ENCODE peak calls at places on chromosome 4, in ten cellular contexts. C, E, T, U, K, B, F, X, J and L are unnamed samples.

GRCh38 chr4:116055857-116056827 is 942.7 kb upstream of the NDST4 start:
- DNase-seq in J (peak), X (peak), K (no peak), U (no peak), B (no peak), F (no peak), E (peak), T (no peak), C (peak), L (no peak)

GRCh38 chr4:54233697-54234496 is 4.8 kb downstream of the PDGFRA start:
- DNase-seq in E (peak), F (peak), J (peak), C (peak), X (peak), K (peak), U (peak), T (peak), B (no peak), L (no peak)

GRCh38 chr4:10099521-10100325 is 16.9 kb downstream of the WDR1 start:
- DNase-seq in T (no peak), J (no peak), X (no peak), B (no peak), K (no peak), E (no peak), C (no peak), F (no peak), U (no peak), L (no peak)

GRCh38 chr4:15400911-15401671 is 26.7 kb upstream of the C1QTNF7 start:
- DNase-seq in J (peak), E (peak), T (peak), F (no peak), X (peak), U (no peak), C (peak), B (peak), K (no peak), L (peak)

GRCh38 chr4:170007113-170007512 is 19.1 kb downstream of the MFAP3L start:
- DNase-seq in X (no peak), B (no peak), J (no peak), C (no peak), E (no peak), F (no peak), U (no peak), T (no peak), K (no peak), L (no peak)

GRCh38 chr4:177290780-177291179 is 18.9 kb upstream of the NEIL3 start:
- DNase-seq in U (no peak), K (no peak), X (no peak), E (no peak), C (no peak), B (no peak), F (no peak), T (no peak), J (no peak), L (no peak)

GRCh38 chr4:17647176-17647806 is 32.9 kb downstream of the MED28 start:
- DNase-seq in X (no peak), B (no peak), T (no peak), C (no peak), U (no peak), K (no peak), J (no peak), F (no peak), E (no peak), L (no peak)

GRCh38 chr4:80270321-80270720 is 3.9 kb downstream of the FGF5 start:
- DNase-seq in T (no peak), C (no peak), U (no peak), K (no peak), X (no peak), E (no peak), J (no peak), F (no peak), B (no peak), L (no peak)

GRCh38 chr4:183721207-183722081 is 62.4 kb downstream of the TRAPPC11 start:
- DNase-seq in T (peak), K (peak), X (peak), J (peak), F (peak), C (peak), E (peak), U (peak), B (no peak), L (no peak)

GRCh38 chr4:56958111-56958517 is 19.3 kb downstream of the NOA1 start:
- DNase-seq in B (peak), C (peak), J (peak), K (no peak), E (peak), T (peak), X (no peak), F (peak), U (no peak), L (peak)

GRCh38 chr4:24328300-24328699 is 256.1 kb downstream of the DHX15 start:
- DNase-seq in F (no peak), J (no peak), C (no peak), B (no peak), K (no peak), X (no peak), U (no peak), T (no peak), E (no peak), L (no peak)

GRCh38 chr4:105990933-105991332 is 95.7 kb downstream of the NPNT start:
- DNase-seq in T (peak), J (peak), K (no peak), C (peak), U (no peak), X (peak), B (peak), E (no peak), F (peak), L (no peak)

GRCh38 chr4:84582988-84583870 is at the start of gene CDS1:
- DNase-seq in J (no peak), T (peak), B (no peak), K (peak), X (peak), U (peak), C (peak), E (no peak), F (peak), L (no peak)

GRCh38 chr4:15100994-15101695 is 98.9 kb downstream of the CPEB2 start:
- DNase-seq in E (no peak), F (no peak), U (no peak), C (no peak), T (no peak), J (peak), B (no peak), X (no peak), K (no peak), L (no peak)

GRCh38 chr4:183096276-183096965 is 2.6 kb upstream of the WWC2 start:
- DNase-seq in F (no peak), T (no peak), B (no peak), E (peak), U (no peak), X (no peak), J (no peak), K (no peak), C (no peak), L (no peak)

GRCh38 chr4:170022211-170022610 is 4.0 kb downstream of the MFAP3L start:
- DNase-seq in E (no peak), F (no peak), T (no peak), C (no peak), J (no peak), B (no peak), X (no peak), U (no peak), K (no peak), L (no peak)

GRCh38 chr4:81130569-81130968 is 84.5 kb downstream of the PRKG2 start:
- DNase-seq in E (no peak), X (no peak), K (no peak), T (no peak), U (no peak), J (no peak), C (no peak), F (no peak), B (no peak), L (no peak)

GRCh38 chr4:114093221-114093715 is 113.8 kb upstream of the ARSJ start:
- DNase-seq in U (no peak), J (no peak), T (no peak), E (no peak), X (no peak), B (no peak), C (no peak), F (no peak), K (no peak), L (no peak)

GRCh38 chr4:39096847-39097246 is 34.8 kb downstream of the KLHL5 start:
- DNase-seq in J (no peak), C (no peak), K (no peak), U (no peak), X (no peak), E (no peak), F (no peak), T (no peak), B (no peak), L (no peak)

GRCh38 chr4:39102297-39102696 is 40.3 kb downstream of the KLHL5 start:
- DNase-seq in B (no peak), X (no peak), K (no peak), J (no peak), U (no peak), C (no peak), T (no peak), F (no peak), E (no peak), L (no peak)

DNA sequence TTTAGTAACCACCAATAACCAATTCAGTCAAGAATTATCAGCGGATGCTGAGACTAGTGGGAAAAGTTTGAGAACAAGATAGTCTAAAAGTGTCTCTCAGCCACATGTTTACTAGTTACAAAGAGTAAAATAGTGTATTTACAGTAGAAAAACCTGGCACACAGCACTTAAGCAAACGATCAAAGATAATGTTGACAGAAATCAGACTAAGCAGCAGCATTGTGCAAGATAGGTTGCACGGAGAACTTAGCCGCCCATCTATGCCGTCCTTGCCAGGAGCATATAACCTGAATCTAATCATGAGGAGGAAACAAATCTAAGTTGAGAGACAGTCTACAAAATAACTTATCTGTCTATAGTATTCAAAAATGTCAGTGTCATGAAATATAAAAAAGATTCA is 35.3 kb downstream of the KLHL5 start:
- DNase-seq in C (no peak), E (no peak), J (no peak), T (no peak), B (no peak), U (no peak), F (no peak), X (no peak), K (no peak), L (no peak)
- TF ChIP-seq CTCF in C (no peak), E (no peak), J (no peak), T (no peak), B (no peak), U (no peak), F (no peak), X (no peak), K (no peak), L (no peak)

GRCh38 chr4:46387956-46388355 is 2.0 kb downstream of the GABRA2 start:
- DNase-seq in J (no peak), F (no peak), X (no peak), U (no peak), C (no peak), T (no peak), E (no peak), B (no peak), K (no peak), L (no peak)
- TF ChIP-seq CTCF in J (no peak), F (no peak), X (no peak), U (no peak), C (no peak), T (no peak), E (peak), B (no peak), K (no peak), L (no peak)

DNA sequence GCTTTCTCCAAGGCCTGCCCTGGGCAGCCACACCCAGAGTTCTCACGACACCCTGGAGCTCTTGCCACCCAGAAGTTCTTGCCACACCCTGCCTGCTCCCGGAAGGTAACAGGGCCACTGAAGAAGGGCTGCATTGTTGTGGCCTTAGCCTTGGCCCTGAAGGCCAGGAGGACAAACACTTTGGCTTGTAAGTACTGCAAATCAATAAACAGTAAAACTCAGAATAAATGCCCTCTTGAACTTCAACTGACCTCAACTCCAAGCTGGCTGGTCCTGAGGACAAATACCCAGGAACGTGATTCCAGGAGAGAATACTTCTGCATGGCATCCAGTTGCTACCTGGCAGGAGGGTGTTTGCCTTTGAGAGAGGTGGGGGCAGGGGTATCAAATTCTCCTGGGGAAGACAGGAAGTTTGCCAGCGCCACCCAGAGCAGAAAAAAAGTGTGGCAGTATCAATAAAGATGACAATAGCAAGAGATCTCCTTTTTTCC is 54.1 kb downstream of the TLR10 start:
- DNase-seq in B (no peak), U (no peak), F (peak), K (no peak), E (no peak), T (no peak), C (peak), X (no peak), J (no peak), L (no peak)
- TF ChIP-seq CTCF in B (no peak), U (no peak), F (no peak), K (no peak), E (peak), T (no peak), C (peak), X (no peak), J (no peak), L (no peak)

GRCh38 chr4:48905363-48906015 is 1.1 kb downstream of the OCIAD2 start:
- DNase-seq in K (no peak), C (peak), U (peak), X (peak), J (peak), E (no peak), B (no peak), T (no peak), F (peak), L (no peak)
- TF ChIP-seq CTCF in K (peak), C (peak), U (no peak), X (peak), J (peak), E (no peak), B (peak), T (no peak), F (no peak), L (no peak)

GRCh38 chr4:98148856-98149255 is 5.6 kb upstream of the STPG2 start:
- DNase-seq in K (no peak), C (peak), U (no peak), X (no peak), B (no peak), T (no peak), E (peak), F (no peak), J (no peak), L (no peak)

GRCh38 chr4:98151145-98151929 is 8.1 kb upstream of the STPG2 start:
- DNase-seq in C (no peak), E (peak), K (no peak), B (no peak), T (no peak), U (no peak), F (no peak), J (no peak), X (no peak), L (no peak)

GRCh38 chr4:98150092-98150761 is 7.0 kb upstream of the STPG2 start:
- DNase-seq in T (no peak), C (peak), F (no peak), K (no peak), E (no peak), B (no peak), U (no peak), X (no peak), J (peak), L (no peak)
- TF ChIP-seq CTCF in T (no peak), C (no peak), F (no peak), K (peak), E (peak), B (no peak), U (no peak), X (peak), J (peak), L (peak)

GRCh38 chr4:184745747-184746531 is 12.0 kb upstream of the CENPU start:
- DNase-seq in C (peak), B (no peak), J (peak), F (peak), E (peak), K (peak), U (peak), T (peak), X (peak), L (peak)
- TF ChIP-seq CTCF in C (peak), B (peak), J (peak), F (peak), E (peak), K (peak), U (peak), T (peak), X (peak), L (peak)

GRCh38 chr4:25399502-25399901 is 22.4 kb downstream of the ANAPC4 start:
- DNase-seq in X (no peak), E (no peak), K (peak), T (no peak), U (no peak), C (no peak), B (no peak), F (no peak), J (no peak), L (no peak)
- TF ChIP-seq CTCF in X (no peak), E (no peak), K (no peak), T (no peak), U (no peak), C (no peak), B (no peak), F (no peak), J (no peak), L (no peak)

DNA sequence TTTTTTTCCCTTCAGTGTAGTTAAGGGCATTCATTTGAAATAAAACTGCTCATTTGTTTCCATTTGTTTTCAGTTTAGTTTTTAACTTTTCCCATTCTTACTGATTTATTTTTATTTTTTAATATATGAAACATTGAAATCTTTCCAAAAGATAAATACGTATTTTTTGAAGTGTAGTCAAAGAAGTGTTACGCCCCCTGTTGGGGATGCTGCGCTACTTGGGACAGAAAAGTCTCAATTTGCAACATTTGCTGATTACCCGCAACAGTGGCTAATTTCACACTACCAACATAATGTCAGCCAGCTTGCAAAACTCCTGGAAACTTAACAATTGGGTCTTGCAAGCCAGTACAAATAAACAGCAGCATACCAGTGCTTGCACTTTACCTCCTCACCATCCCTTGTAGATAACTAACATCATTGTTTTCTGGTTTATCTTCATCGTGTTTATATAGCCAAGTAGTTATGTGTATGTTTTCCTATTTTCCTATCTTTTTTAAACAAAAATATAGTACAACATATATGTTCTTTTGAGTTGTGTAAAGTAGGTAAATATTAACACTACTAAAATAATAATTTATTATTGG is 158.6 kb downstream of the STPG2 start:
- DNase-seq in X (no peak), B (no peak), F (no peak), E (peak), C (no peak), J (no peak), T (no peak), U (no peak), K (peak), L (no peak)
- TF ChIP-seq CTCF in X (peak), B (no peak), F (no peak), E (peak), C (peak), J (peak), T (no peak), U (peak), K (peak), L (no peak)

DNA sequence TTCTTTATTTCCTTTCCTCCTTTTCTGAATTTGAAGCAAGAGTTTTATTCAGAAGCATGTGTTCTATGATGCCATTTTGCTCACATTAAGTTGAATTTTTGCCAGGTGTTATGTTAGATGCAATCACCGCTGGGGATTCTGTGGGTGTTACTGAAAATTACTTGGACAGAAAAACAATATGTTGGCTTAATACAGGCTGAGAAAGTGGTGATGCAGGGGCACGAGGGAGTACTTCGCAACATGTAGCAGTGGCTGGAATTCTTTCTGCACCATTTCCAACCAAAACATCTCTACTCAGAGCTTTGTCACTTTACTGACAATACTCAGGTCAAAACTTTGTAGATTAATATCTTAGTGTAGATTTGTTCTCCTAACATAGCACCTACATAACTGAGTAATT is 109.3 kb upstream of the PCDH18 start:
- DNase-seq in U (no peak), C (no peak), J (peak), K (no peak), E (no peak), F (no peak), X (no peak), T (no peak), B (no peak), L (no peak)
- TF ChIP-seq CTCF in U (no peak), C (no peak), J (no peak), K (no peak), E (no peak), F (no peak), X (no peak), T (no peak), B (no peak), L (no peak)